ENCODE peak calls at places on chromosomes 2 and 18, in ten cellular contexts. Q, E, S, K, L, P, A, X, U and M are unnamed samples.

GRCh38 chr2:55163895-55164509 is 68.1 kb downstream of the CLHC1 start:
- DNase-seq in K (no peak), S (no peak), X (no peak), U (no peak), A (no peak), E (no peak), Q (no peak), L (no peak), P (no peak), M (no peak)

GRCh38 chr2:84077504-84077903 is 381.6 kb downstream of the SUCLG1 start:
- DNase-seq in S (peak; percentile 16), U (no peak), A (no peak), L (no peak), Q (no peak), E (peak; percentile 36), K (peak; percentile 1), P (no peak), X (no peak), M (no peak)

GRCh38 chr2:30666307-30666874 is 140.9 kb downstream of the CAPN13 start:
- DNase-seq in S (no peak), P (no peak), X (peak; percentile 24), A (peak; percentile 42), E (no peak), L (peak; percentile 76), U (peak; percentile 84), Q (no peak), K (peak; percentile 90), M (no peak)

GRCh38 chr2:181977661-181978350 is 7.8 kb upstream of the PPP1R1C start:
- DNase-seq in Q (no peak), S (no peak), K (peak; percentile 22), P (no peak), A (no peak), E (no peak), L (peak; percentile 73), X (no peak), U (no peak), M (no peak)

GRCh38 chr18:58105908-58106673 is 62.1 kb downstream of the NEDD4L start:
- DNase-seq in E (peak; percentile 83), X (no peak), U (no peak), K (peak; percentile 8), P (no peak), A (no peak), L (no peak), S (no peak), Q (no peak), M (no peak)

GRCh38 chr18:58529714-58530354 is 99.1 kb downstream of the ALPK2 start:
- DNase-seq in P (peak; percentile 47), S (peak; percentile 35), U (peak; percentile 16), Q (no peak), X (no peak), E (peak; percentile 85), A (no peak), K (peak; percentile 60), L (no peak), M (no peak)

GRCh38 chr2:117195381-117195780 is 619.1 kb upstream of the DDX18 start:
- DNase-seq in L (no peak), K (no peak), Q (no peak), A (no peak), S (no peak), X (no peak), E (no peak), U (no peak), P (no peak), M (no peak)

GRCh38 chr2:172246649-172247048 is 143.9 kb upstream of the DLX2 start:
- DNase-seq in K (no peak), X (no peak), Q (no peak), E (no peak), L (no peak), U (no peak), S (peak; percentile 63), A (no peak), P (no peak), M (no peak)

GRCh38 chr2:191327484-191327883 is 82.3 kb downstream of the MYO1B start:
- DNase-seq in L (no peak), E (no peak), P (no peak), U (no peak), Q (no peak), X (no peak), S (no peak), K (no peak), A (no peak), M (no peak)

GRCh38 chr2:128491845-128492244 is 173.2 kb upstream of the HS6ST1 start:
- DNase-seq in X (no peak), L (no peak), E (no peak), S (no peak), A (peak; percentile 26), K (no peak), Q (no peak), P (no peak), U (no peak), M (no peak)

GRCh38 chr2:1496394-1496821 is 83.1 kb downstream of the TPO start:
- DNase-seq in A (no peak), U (no peak), Q (no peak), E (no peak), S (no peak), K (no peak), L (peak; percentile 26), P (no peak), X (no peak), M (no peak)

GRCh38 chr2:6864938-6865345 is 765 bp downstream of the CMPK2 start:
- DNase-seq in X (no peak), K (no peak), E (peak; percentile 11), Q (no peak), A (peak; percentile 46), P (peak; percentile 39), U (no peak), L (no peak), S (no peak), M (peak; percentile 29)

GRCh38 chr2:199309411-199309810 is 148.3 kb downstream of the SATB2 start:
- DNase-seq in Q (no peak), S (no peak), L (no peak), P (no peak), X (no peak), U (no peak), E (no peak), K (no peak), A (no peak), M (no peak)

GRCh38 chr2:236503100-236503499 is 66.5 kb upstream of the ACKR3 start:
- DNase-seq in X (no peak), E (no peak), A (no peak), P (no peak), Q (no peak), S (no peak), L (no peak), K (no peak), U (no peak), M (no peak)